ENCODE peak calls at places on chromosomes 2 and 18, in six cellular contexts. One of them, this sample, is unnamed.

GRCh38 chr2:31241625-31242270 is 7.8 kb downstream of the EHD3 start:
- DNase-seq in activated gamma-delta T cell treated with Interleukin-2 at 50 U/mL for 16 hours: no peak
- DNase-seq in activated T-cell treated with anti-CD3 and anti-CD28 coated beads for 1 hour: no peak
- DNase-seq in stimulated activated CD4-positive, alpha-beta T cell treated with anti-CD3 and anti-CD28 coated beads, Interleukin-2, amount 100 ng/mL, for 24 hours: no peak
- DNase-seq in GM23248: no peak
- DNase-seq in ELR: no peak
- DNase-seq in this sample: no peak

GRCh38 chr2:217402622-217403383 is 542.9 kb upstream of the TNP1 start:
- DNase-seq in activated gamma-delta T cell treated with Interleukin-2 at 50 U/mL for 16 hours: no peak
- DNase-seq in activated T-cell treated with anti-CD3 and anti-CD28 coated beads for 1 hour: no peak
- DNase-seq in stimulated activated CD4-positive, alpha-beta T cell treated with anti-CD3 and anti-CD28 coated beads, Interleukin-2, amount 100 ng/mL, for 24 hours: no peak
- DNase-seq in GM23248: no peak
- DNase-seq in ELR: peak
- DNase-seq in this sample: no peak

GRCh38 chr18:36316246-36316645 is 18.7 kb downstream of the FHOD3 start:
- DNase-seq in activated gamma-delta T cell treated with Interleukin-2 at 50 U/mL for 16 hours: no peak
- DNase-seq in activated T-cell treated with anti-CD3 and anti-CD28 coated beads for 1 hour: no peak
- DNase-seq in stimulated activated CD4-positive, alpha-beta T cell treated with anti-CD3 and anti-CD28 coated beads, Interleukin-2, amount 100 ng/mL, for 24 hours: no peak
- DNase-seq in GM23248: peak
- DNase-seq in ELR: peak
- DNase-seq in this sample: no peak

GRCh38 chr2:47842846-47843245 is 59.9 kb downstream of the MSH6 start:
- DNase-seq in activated gamma-delta T cell treated with Interleukin-2 at 50 U/mL for 16 hours: no peak
- DNase-seq in activated T-cell treated with anti-CD3 and anti-CD28 coated beads for 1 hour: no peak
- DNase-seq in stimulated activated CD4-positive, alpha-beta T cell treated with anti-CD3 and anti-CD28 coated beads, Interleukin-2, amount 100 ng/mL, for 24 hours: no peak
- DNase-seq in GM23248: peak
- DNase-seq in ELR: no peak
- DNase-seq in this sample: no peak

GRCh38 chr2:152221870-152222269 is 46.3 kb upstream of the STAM2 start:
- DNase-seq in activated gamma-delta T cell treated with Interleukin-2 at 50 U/mL for 16 hours: no peak
- DNase-seq in activated T-cell treated with anti-CD3 and anti-CD28 coated beads for 1 hour: no peak
- DNase-seq in stimulated activated CD4-positive, alpha-beta T cell treated with anti-CD3 and anti-CD28 coated beads, Interleukin-2, amount 100 ng/mL, for 24 hours: no peak
- DNase-seq in GM23248: peak
- DNase-seq in ELR: no peak
- DNase-seq in this sample: no peak

GRCh38 chr2:223578846-223579245 is 23.3 kb downstream of the SCG2 start:
- DNase-seq in activated gamma-delta T cell treated with Interleukin-2 at 50 U/mL for 16 hours: no peak
- DNase-seq in activated T-cell treated with anti-CD3 and anti-CD28 coated beads for 1 hour: no peak
- DNase-seq in stimulated activated CD4-positive, alpha-beta T cell treated with anti-CD3 and anti-CD28 coated beads, Interleukin-2, amount 100 ng/mL, for 24 hours: no peak
- DNase-seq in GM23248: no peak
- DNase-seq in ELR: peak
- DNase-seq in this sample: no peak

GRCh38 chr2:44233450-44234128 is 41.7 kb upstream of the SLC3A1 start:
- DNase-seq in activated gamma-delta T cell treated with Interleukin-2 at 50 U/mL for 16 hours: no peak
- DNase-seq in activated T-cell treated with anti-CD3 and anti-CD28 coated beads for 1 hour: no peak
- DNase-seq in stimulated activated CD4-positive, alpha-beta T cell treated with anti-CD3 and anti-CD28 coated beads, Interleukin-2, amount 100 ng/mL, for 24 hours: no peak
- DNase-seq in GM23248: peak
- DNase-seq in ELR: peak
- DNase-seq in this sample: no peak

GRCh38 chr2:133566967-133567645 is 1.2 kb downstream of the NCKAP5 start:
- DNase-seq in activated gamma-delta T cell treated with Interleukin-2 at 50 U/mL for 16 hours: no peak
- DNase-seq in activated T-cell treated with anti-CD3 and anti-CD28 coated beads for 1 hour: no peak
- DNase-seq in stimulated activated CD4-positive, alpha-beta T cell treated with anti-CD3 and anti-CD28 coated beads, Interleukin-2, amount 100 ng/mL, for 24 hours: no peak
- DNase-seq in GM23248: peak
- DNase-seq in ELR: peak
- DNase-seq in this sample: no peak

GRCh38 chr2:28721601-28722191 is 29.9 kb upstream of the PPP1CB start:
- DNase-seq in activated gamma-delta T cell treated with Interleukin-2 at 50 U/mL for 16 hours: no peak
- DNase-seq in activated T-cell treated with anti-CD3 and anti-CD28 coated beads for 1 hour: no peak
- DNase-seq in stimulated activated CD4-positive, alpha-beta T cell treated with anti-CD3 and anti-CD28 coated beads, Interleukin-2, amount 100 ng/mL, for 24 hours: no peak
- DNase-seq in GM23248: no peak
- DNase-seq in ELR: no peak
- DNase-seq in this sample: no peak

GRCh38 chr2:231708773-231709635 is 679 bp downstream of the PTMA start:
- DNase-seq in activated gamma-delta T cell treated with Interleukin-2 at 50 U/mL for 16 hours: peak
- DNase-seq in activated T-cell treated with anti-CD3 and anti-CD28 coated beads for 1 hour: peak
- DNase-seq in stimulated activated CD4-positive, alpha-beta T cell treated with anti-CD3 and anti-CD28 coated beads, Interleukin-2, amount 100 ng/mL, for 24 hours: peak
- DNase-seq in GM23248: peak
- DNase-seq in ELR: peak
- DNase-seq in this sample: peak

GRCh38 chr2:64698668-64699444 is 45.1 kb upstream of the SERTAD2 start:
- DNase-seq in activated gamma-delta T cell treated with Interleukin-2 at 50 U/mL for 16 hours: no peak
- DNase-seq in activated T-cell treated with anti-CD3 and anti-CD28 coated beads for 1 hour: no peak
- DNase-seq in stimulated activated CD4-positive, alpha-beta T cell treated with anti-CD3 and anti-CD28 coated beads, Interleukin-2, amount 100 ng/mL, for 24 hours: no peak
- DNase-seq in GM23248: peak
- DNase-seq in ELR: peak
- DNase-seq in this sample: no peak

GRCh38 chr2:69168144-69168813 is 155.3 kb downstream of the ANTXR1 start:
- DNase-seq in activated gamma-delta T cell treated with Interleukin-2 at 50 U/mL for 16 hours: no peak
- DNase-seq in activated T-cell treated with anti-CD3 and anti-CD28 coated beads for 1 hour: no peak
- DNase-seq in stimulated activated CD4-positive, alpha-beta T cell treated with anti-CD3 and anti-CD28 coated beads, Interleukin-2, amount 100 ng/mL, for 24 hours: no peak
- DNase-seq in GM23248: no peak
- DNase-seq in ELR: no peak
- DNase-seq in this sample: no peak

GRCh38 chr2:239911630-239912071 is 113.5 kb downstream of the NDUFA10 start:
- DNase-seq in activated gamma-delta T cell treated with Interleukin-2 at 50 U/mL for 16 hours: no peak
- DNase-seq in activated T-cell treated with anti-CD3 and anti-CD28 coated beads for 1 hour: no peak
- DNase-seq in stimulated activated CD4-positive, alpha-beta T cell treated with anti-CD3 and anti-CD28 coated beads, Interleukin-2, amount 100 ng/mL, for 24 hours: peak
- DNase-seq in GM23248: no peak
- DNase-seq in ELR: no peak
- DNase-seq in this sample: no peak

GRCh38 chr2:236663671-236664101 is 94.1 kb downstream of the ACKR3 start:
- DNase-seq in activated gamma-delta T cell treated with Interleukin-2 at 50 U/mL for 16 hours: no peak
- DNase-seq in activated T-cell treated with anti-CD3 and anti-CD28 coated beads for 1 hour: no peak
- DNase-seq in stimulated activated CD4-positive, alpha-beta T cell treated with anti-CD3 and anti-CD28 coated beads, Interleukin-2, amount 100 ng/mL, for 24 hours: no peak
- DNase-seq in GM23248: peak
- DNase-seq in ELR: peak
- DNase-seq in this sample: no peak

GRCh38 chr2:203574824-203575223 is 39.7 kb upstream of the RAPH1 start:
- DNase-seq in activated gamma-delta T cell treated with Interleukin-2 at 50 U/mL for 16 hours: no peak
- DNase-seq in activated T-cell treated with anti-CD3 and anti-CD28 coated beads for 1 hour: no peak
- DNase-seq in stimulated activated CD4-positive, alpha-beta T cell treated with anti-CD3 and anti-CD28 coated beads, Interleukin-2, amount 100 ng/mL, for 24 hours: no peak
- DNase-seq in GM23248: no peak
- DNase-seq in ELR: no peak
- DNase-seq in this sample: no peak

GRCh38 chr2:227566012-227566411 is 32.7 kb upstream of the SCYGR2 start:
- DNase-seq in activated gamma-delta T cell treated with Interleukin-2 at 50 U/mL for 16 hours: no peak
- DNase-seq in activated T-cell treated with anti-CD3 and anti-CD28 coated beads for 1 hour: no peak
- DNase-seq in stimulated activated CD4-positive, alpha-beta T cell treated with anti-CD3 and anti-CD28 coated beads, Interleukin-2, amount 100 ng/mL, for 24 hours: no peak
- DNase-seq in GM23248: no peak
- DNase-seq in ELR: no peak
- DNase-seq in this sample: no peak

GRCh38 chr18:48813833-48814489 is 136.8 kb downstream of the SMAD7 start:
- DNase-seq in activated gamma-delta T cell treated with Interleukin-2 at 50 U/mL for 16 hours: peak
- DNase-seq in activated T-cell treated with anti-CD3 and anti-CD28 coated beads for 1 hour: no peak
- DNase-seq in stimulated activated CD4-positive, alpha-beta T cell treated with anti-CD3 and anti-CD28 coated beads, Interleukin-2, amount 100 ng/mL, for 24 hours: peak
- DNase-seq in GM23248: no peak
- DNase-seq in ELR: no peak
- DNase-seq in this sample: peak

GRCh38 chr2:7930800-7931635 is 750.8 kb upstream of the ID2 start:
- DNase-seq in activated gamma-delta T cell treated with Interleukin-2 at 50 U/mL for 16 hours: no peak
- DNase-seq in activated T-cell treated with anti-CD3 and anti-CD28 coated beads for 1 hour: no peak
- DNase-seq in stimulated activated CD4-positive, alpha-beta T cell treated with anti-CD3 and anti-CD28 coated beads, Interleukin-2, amount 100 ng/mL, for 24 hours: no peak
- DNase-seq in GM23248: peak
- DNase-seq in ELR: no peak
- DNase-seq in this sample: no peak

GRCh38 chr2:136244558-136244885 is 126.6 kb upstream of the CXCR4 start:
- DNase-seq in activated gamma-delta T cell treated with Interleukin-2 at 50 U/mL for 16 hours: no peak
- DNase-seq in activated T-cell treated with anti-CD3 and anti-CD28 coated beads for 1 hour: no peak
- DNase-seq in stimulated activated CD4-positive, alpha-beta T cell treated with anti-CD3 and anti-CD28 coated beads, Interleukin-2, amount 100 ng/mL, for 24 hours: no peak
- DNase-seq in GM23248: no peak
- DNase-seq in ELR: no peak
- DNase-seq in this sample: no peak

GRCh38 chr2:162282765-162283425 is 35.6 kb downstream of the IFIH1 start:
- DNase-seq in activated gamma-delta T cell treated with Interleukin-2 at 50 U/mL for 16 hours: no peak
- DNase-seq in activated T-cell treated with anti-CD3 and anti-CD28 coated beads for 1 hour: no peak
- DNase-seq in stimulated activated CD4-positive, alpha-beta T cell treated with anti-CD3 and anti-CD28 coated beads, Interleukin-2, amount 100 ng/mL, for 24 hours: no peak
- DNase-seq in GM23248: peak
- DNase-seq in ELR: peak
- DNase-seq in this sample: no peak

GRCh38 chr2:67503066-67503795 is 106.1 kb downstream of the ETAA1 start:
- DNase-seq in activated gamma-delta T cell treated with Interleukin-2 at 50 U/mL for 16 hours: no peak
- DNase-seq in activated T-cell treated with anti-CD3 and anti-CD28 coated beads for 1 hour: no peak
- DNase-seq in stimulated activated CD4-positive, alpha-beta T cell treated with anti-CD3 and anti-CD28 coated beads, Interleukin-2, amount 100 ng/mL, for 24 hours: no peak
- DNase-seq in GM23248: peak
- DNase-seq in ELR: peak
- DNase-seq in this sample: no peak

GRCh38 chr18:35478520-35479435 is 19.0 kb downstream of the INO80C start:
- DNase-seq in activated gamma-delta T cell treated with Interleukin-2 at 50 U/mL for 16 hours: no peak
- DNase-seq in activated T-cell treated with anti-CD3 and anti-CD28 coated beads for 1 hour: no peak
- DNase-seq in stimulated activated CD4-positive, alpha-beta T cell treated with anti-CD3 and anti-CD28 coated beads, Interleukin-2, amount 100 ng/mL, for 24 hours: peak
- DNase-seq in GM23248: peak
- DNase-seq in ELR: peak
- DNase-seq in this sample: no peak

GRCh38 chr2:236167297-236168109 is 683 bp downstream of the GBX2 start:
- DNase-seq in activated gamma-delta T cell treated with Interleukin-2 at 50 U/mL for 16 hours: no peak
- DNase-seq in activated T-cell treated with anti-CD3 and anti-CD28 coated beads for 1 hour: no peak
- DNase-seq in stimulated activated CD4-positive, alpha-beta T cell treated with anti-CD3 and anti-CD28 coated beads, Interleukin-2, amount 100 ng/mL, for 24 hours: no peak
- DNase-seq in GM23248: peak
- DNase-seq in ELR: peak
- DNase-seq in this sample: no peak

GRCh38 chr2:101692766-101693165 is 4.7 kb upstream of the MAP4K4 start:
- DNase-seq in activated gamma-delta T cell treated with Interleukin-2 at 50 U/mL for 16 hours: no peak
- DNase-seq in activated T-cell treated with anti-CD3 and anti-CD28 coated beads for 1 hour: no peak
- DNase-seq in stimulated activated CD4-positive, alpha-beta T cell treated with anti-CD3 and anti-CD28 coated beads, Interleukin-2, amount 100 ng/mL, for 24 hours: no peak
- DNase-seq in GM23248: peak
- DNase-seq in ELR: no peak
- DNase-seq in this sample: no peak

GRCh38 chr2:23268467-23269263 is 116.3 kb upstream of the KLHL29 start:
- DNase-seq in activated gamma-delta T cell treated with Interleukin-2 at 50 U/mL for 16 hours: no peak
- DNase-seq in activated T-cell treated with anti-CD3 and anti-CD28 coated beads for 1 hour: no peak
- DNase-seq in stimulated activated CD4-positive, alpha-beta T cell treated with anti-CD3 and anti-CD28 coated beads, Interleukin-2, amount 100 ng/mL, for 24 hours: no peak
- DNase-seq in GM23248: no peak
- DNase-seq in ELR: no peak
- DNase-seq in this sample: no peak

GRCh38 chr2:233546101-233546500 is 20.5 kb downstream of the USP40 start:
- DNase-seq in activated gamma-delta T cell treated with Interleukin-2 at 50 U/mL for 16 hours: no peak
- DNase-seq in activated T-cell treated with anti-CD3 and anti-CD28 coated beads for 1 hour: no peak
- DNase-seq in stimulated activated CD4-positive, alpha-beta T cell treated with anti-CD3 and anti-CD28 coated beads, Interleukin-2, amount 100 ng/mL, for 24 hours: no peak
- DNase-seq in GM23248: peak
- DNase-seq in ELR: no peak
- DNase-seq in this sample: no peak

GRCh38 chr2:180124273-180124881 is 117.3 kb upstream of the CWC22 start:
- DNase-seq in activated gamma-delta T cell treated with Interleukin-2 at 50 U/mL for 16 hours: no peak
- DNase-seq in activated T-cell treated with anti-CD3 and anti-CD28 coated beads for 1 hour: no peak
- DNase-seq in stimulated activated CD4-positive, alpha-beta T cell treated with anti-CD3 and anti-CD28 coated beads, Interleukin-2, amount 100 ng/mL, for 24 hours: no peak
- DNase-seq in GM23248: peak
- DNase-seq in ELR: peak
- DNase-seq in this sample: peak

GRCh38 chr2:151551556-151551955 is 141.9 kb downstream of the RIF1 start:
- DNase-seq in activated gamma-delta T cell treated with Interleukin-2 at 50 U/mL for 16 hours: no peak
- DNase-seq in activated T-cell treated with anti-CD3 and anti-CD28 coated beads for 1 hour: no peak
- DNase-seq in stimulated activated CD4-positive, alpha-beta T cell treated with anti-CD3 and anti-CD28 coated beads, Interleukin-2, amount 100 ng/mL, for 24 hours: no peak
- DNase-seq in GM23248: no peak
- DNase-seq in ELR: no peak
- DNase-seq in this sample: no peak

GRCh38 chr18:24114924-24115549 is 23.8 kb upstream of the CABYR start:
- DNase-seq in activated gamma-delta T cell treated with Interleukin-2 at 50 U/mL for 16 hours: no peak
- DNase-seq in activated T-cell treated with anti-CD3 and anti-CD28 coated beads for 1 hour: no peak
- DNase-seq in stimulated activated CD4-positive, alpha-beta T cell treated with anti-CD3 and anti-CD28 coated beads, Interleukin-2, amount 100 ng/mL, for 24 hours: no peak
- DNase-seq in GM23248: no peak
- DNase-seq in ELR: no peak
- DNase-seq in this sample: no peak

GRCh38 chr2:237904806-237905599 is 45.6 kb downstream of the RAMP1 start:
- DNase-seq in activated gamma-delta T cell treated with Interleukin-2 at 50 U/mL for 16 hours: no peak
- DNase-seq in activated T-cell treated with anti-CD3 and anti-CD28 coated beads for 1 hour: no peak
- DNase-seq in stimulated activated CD4-positive, alpha-beta T cell treated with anti-CD3 and anti-CD28 coated beads, Interleukin-2, amount 100 ng/mL, for 24 hours: no peak
- DNase-seq in GM23248: peak
- DNase-seq in ELR: peak
- DNase-seq in this sample: no peak

GRCh38 chr2:79585701-79586428 is 73.0 kb downstream of the CTNNA2 start:
- DNase-seq in activated gamma-delta T cell treated with Interleukin-2 at 50 U/mL for 16 hours: no peak
- DNase-seq in activated T-cell treated with anti-CD3 and anti-CD28 coated beads for 1 hour: no peak
- DNase-seq in stimulated activated CD4-positive, alpha-beta T cell treated with anti-CD3 and anti-CD28 coated beads, Interleukin-2, amount 100 ng/mL, for 24 hours: no peak
- DNase-seq in GM23248: peak
- DNase-seq in ELR: peak
- DNase-seq in this sample: no peak

GRCh38 chr18:9876867-9877654 is 8.7 kb upstream of the TXNDC2 start:
- DNase-seq in activated gamma-delta T cell treated with Interleukin-2 at 50 U/mL for 16 hours: no peak
- DNase-seq in activated T-cell treated with anti-CD3 and anti-CD28 coated beads for 1 hour: no peak
- DNase-seq in stimulated activated CD4-positive, alpha-beta T cell treated with anti-CD3 and anti-CD28 coated beads, Interleukin-2, amount 100 ng/mL, for 24 hours: no peak
- DNase-seq in GM23248: peak
- DNase-seq in ELR: peak
- DNase-seq in this sample: no peak

GRCh38 chr2:134218414-134218813 is 35.5 kb upstream of the MGAT5 start:
- DNase-seq in activated gamma-delta T cell treated with Interleukin-2 at 50 U/mL for 16 hours: no peak
- DNase-seq in activated T-cell treated with anti-CD3 and anti-CD28 coated beads for 1 hour: no peak
- DNase-seq in stimulated activated CD4-positive, alpha-beta T cell treated with anti-CD3 and anti-CD28 coated beads, Interleukin-2, amount 100 ng/mL, for 24 hours: no peak
- DNase-seq in GM23248: no peak
- DNase-seq in ELR: no peak
- DNase-seq in this sample: no peak

GRCh38 chr18:32389868-32390267 is 80.8 kb downstream of the GAREM1 start:
- DNase-seq in activated gamma-delta T cell treated with Interleukin-2 at 50 U/mL for 16 hours: no peak
- DNase-seq in activated T-cell treated with anti-CD3 and anti-CD28 coated beads for 1 hour: no peak
- DNase-seq in stimulated activated CD4-positive, alpha-beta T cell treated with anti-CD3 and anti-CD28 coated beads, Interleukin-2, amount 100 ng/mL, for 24 hours: no peak
- DNase-seq in GM23248: no peak
- DNase-seq in ELR: no peak
- DNase-seq in this sample: no peak

GRCh38 chr2:15271941-15272340 is 289.2 kb downstream of the NBAS start:
- DNase-seq in activated gamma-delta T cell treated with Interleukin-2 at 50 U/mL for 16 hours: no peak
- DNase-seq in activated T-cell treated with anti-CD3 and anti-CD28 coated beads for 1 hour: no peak
- DNase-seq in stimulated activated CD4-positive, alpha-beta T cell treated with anti-CD3 and anti-CD28 coated beads, Interleukin-2, amount 100 ng/mL, for 24 hours: no peak
- DNase-seq in GM23248: peak
- DNase-seq in ELR: no peak
- DNase-seq in this sample: no peak

GRCh38 chr18:245282-245847 is 22.5 kb downstream of the THOC1 start:
- DNase-seq in activated gamma-delta T cell treated with Interleukin-2 at 50 U/mL for 16 hours: no peak
- DNase-seq in activated T-cell treated with anti-CD3 and anti-CD28 coated beads for 1 hour: no peak
- DNase-seq in stimulated activated CD4-positive, alpha-beta T cell treated with anti-CD3 and anti-CD28 coated beads, Interleukin-2, amount 100 ng/mL, for 24 hours: no peak
- DNase-seq in GM23248: peak
- DNase-seq in ELR: no peak
- DNase-seq in this sample: no peak

GRCh38 chr18:35267809-35268208 is 22.2 kb downstream of the ZSCAN30 start:
- DNase-seq in activated gamma-delta T cell treated with Interleukin-2 at 50 U/mL for 16 hours: no peak
- DNase-seq in activated T-cell treated with anti-CD3 and anti-CD28 coated beads for 1 hour: no peak
- DNase-seq in stimulated activated CD4-positive, alpha-beta T cell treated with anti-CD3 and anti-CD28 coated beads, Interleukin-2, amount 100 ng/mL, for 24 hours: no peak
- DNase-seq in GM23248: no peak
- DNase-seq in ELR: no peak
- DNase-seq in this sample: peak